ENCODE peak calls at places on chromosomes 16 and 17, in six cellular contexts. T is dorsolateral prefrontal cortex, H is spleen, D is activated T-helper 1 cell treated with Interleukin-2 at 50 U/mL for 16 hours, R is cardiac fibroblast, F is AML-193. L is an unnamed sample.

GRCh38 chr16:86214326-86215232 is 295.7 kb upstream of the FOXF1 start:
- DNase-seq in D (no peak), R (no peak), T (peak), F (no peak), H (peak), L (no peak)

GRCh38 chr17:40329981-40330794 is 21.2 kb downstream of the RARA start:
- DNase-seq in T (no peak), H (peak), R (no peak), D (no peak), F (peak), L (no peak)

GRCh38 chr17:57499648-57500049 is 243.3 kb downstream of the MSI2 start:
- DNase-seq in R (no peak), T (no peak), F (no peak), H (no peak), D (no peak), L (no peak)

GRCh38 chr17:79814966-79815835 is 18.3 kb upstream of the CBX8 start:
- DNase-seq in H (no peak), D (no peak), F (no peak), R (peak), T (no peak), L (no peak)

GRCh38 chr17:44279586-44280344 is 11.8 kb upstream of the SLC4A1 start:
- DNase-seq in H (peak), F (peak), T (peak), R (peak), D (no peak), L (peak)

GRCh38 chr16:83734136-83734535 is 73.6 kb upstream of the HSBP1 start:
- DNase-seq in F (no peak), D (no peak), R (no peak), H (no peak), T (no peak), L (no peak)

GRCh38 chr17:81400154-81400938 is 5.1 kb downstream of the BAHCC1 start:
- DNase-seq in F (no peak), D (no peak), R (peak), H (no peak), T (no peak), L (peak)

GRCh38 chr17:78289802-78290363 is 58.5 kb downstream of the TMEM235 start:
- DNase-seq in T (peak), R (peak), F (peak), H (peak), D (peak), L (peak)

GRCh38 chr17:79607941-79608728 is 2.7 kb downstream of the RBFOX3 start:
- DNase-seq in F (no peak), H (no peak), R (peak), D (no peak), T (no peak), L (peak)

GRCh38 chr17:17792551-17793377 is 44.0 kb downstream of the SREBF1 start:
- DNase-seq in T (peak), H (peak), R (peak), D (peak), F (no peak), L (no peak)